ENCODE peak calls at places on chromosomes 12 and 14, in nine cellular contexts. X is left colon, S is NCI-H82, E is EL, F is hypothalamus, H is amniotic stem cell, I is iPS-NIHi11, O is activated T-helper 1 cell treated with Interleukin-2 at 50 U/mL for 16 hours, L is ELR. C is an unnamed sample.

GRCh38 chr12:27965966-27966365 is 6.6 kb downstream of the PTHLH start:
- DNase-seq in F (no peak), E (peak), O (no peak), X (no peak), L (peak), S (no peak), I (no peak), H (no peak), C (no peak)

GRCh38 chr12:103880299-103881142 is 39.5 kb upstream of the NT5DC3 start:
- DNase-seq in F (no peak), E (no peak), O (no peak), I (no peak), S (no peak), H (no peak), X (no peak), L (no peak), C (no peak)

GRCh38 chr14:87186745-87187144 is 806.2 kb downstream of the GALC start:
- DNase-seq in O (no peak), H (no peak), L (no peak), F (no peak), I (peak), S (no peak), X (no peak), E (no peak), C (no peak)

GRCh38 chr12:106078358-106079025 is 60.3 kb downstream of the NUAK1 start:
- DNase-seq in F (peak), O (no peak), X (no peak), E (peak), H (no peak), I (no peak), L (peak), S (no peak), C (no peak)

GRCh38 chr12:20194171-20194570 is 174.2 kb upstream of the PDE3A start:
- DNase-seq in E (peak), L (no peak), H (no peak), F (no peak), S (peak), I (peak), X (no peak), O (no peak), C (peak)

GRCh38 chr12:29552324-29552927 is 54.9 kb upstream of the OVCH1 start:
- DNase-seq in I (peak), E (peak), X (peak), S (peak), F (peak), L (peak), H (no peak), O (peak), C (peak)

GRCh38 chr12:114920828-114921579 is 237.0 kb upstream of the TBX3 start:
- DNase-seq in H (no peak), E (peak), F (no peak), S (no peak), L (peak), I (no peak), X (no peak), O (no peak), C (no peak)

GRCh38 chr12:57616383-57617101 is 5.3 kb downstream of the ARHGEF25 start:
- DNase-seq in F (no peak), O (no peak), I (no peak), E (peak), H (no peak), L (peak), X (no peak), S (peak), C (no peak)

GRCh38 chr14:63938198-63939005 is 85.6 kb downstream of the SYNE2 start:
- DNase-seq in E (peak), F (no peak), L (no peak), H (no peak), O (no peak), X (no peak), I (no peak), S (no peak), C (no peak)

GRCh38 chr12:119008691-119009221 is 27.4 kb downstream of the SRRM4 start:
- DNase-seq in X (no peak), O (no peak), H (no peak), S (peak), I (peak), F (no peak), E (no peak), L (no peak), C (peak)

GRCh38 chr14:61911534-61911933 is 149.3 kb downstream of the SNAPC1 start:
- DNase-seq in I (no peak), F (no peak), S (no peak), X (no peak), L (no peak), E (no peak), H (no peak), O (no peak), C (no peak)

GRCh38 chr12:92582888-92583287 is 119.9 kb upstream of the PLEKHG7 start:
- DNase-seq in E (no peak), H (no peak), S (no peak), L (no peak), O (no peak), I (no peak), F (no peak), X (no peak), C (no peak)

GRCh38 chr12:124786065-124786964 is 77.3 kb downstream of the SCARB1 start:
- DNase-seq in X (peak), O (no peak), H (peak), S (peak), F (peak), I (peak), L (peak), E (peak), C (peak)

GRCh38 chr12:86712425-86712843 is 456.2 kb upstream of the MGAT4C start:
- DNase-seq in S (no peak), X (no peak), H (peak), E (peak), I (peak), F (no peak), O (no peak), L (peak), C (no peak)

GRCh38 chr12:107564946-107565345 is 120.7 kb upstream of the PWP1 start:
- DNase-seq in F (no peak), E (no peak), S (peak), L (peak), H (no peak), X (no peak), I (peak), O (no peak), C (peak)

GRCh38 chr14:74019743-74020142 is 594 bp downstream of the BBOF1 start:
- DNase-seq in S (no peak), E (peak), X (no peak), L (peak), H (peak), F (no peak), O (no peak), I (no peak), C (no peak)

GRCh38 chr12:85029456-85029855 is 6.6 kb downstream of the TSPAN19 start:
- DNase-seq in E (peak), X (no peak), H (peak), F (no peak), S (peak), L (peak), I (peak), O (no peak), C (no peak)

GRCh38 chr12:13152281-13152680 is 44.2 kb upstream of the EMP1 start:
- DNase-seq in F (no peak), L (no peak), O (no peak), S (no peak), E (no peak), H (no peak), I (no peak), X (no peak), C (no peak)

GRCh38 chr14:59310644-59311043 is 122.2 kb downstream of the DAAM1 start:
- DNase-seq in S (no peak), X (no peak), L (no peak), I (no peak), H (no peak), O (no peak), E (no peak), F (no peak), C (no peak)

GRCh38 chr12:51887476-51888315 is at the start of gene ANKRD33:
- DNase-seq in E (no peak), X (no peak), O (no peak), S (peak), L (no peak), I (peak), H (no peak), F (no peak), C (peak)

GRCh38 chr12:115102450-115102849 is 418.5 kb upstream of the TBX3 start:
- DNase-seq in L (no peak), S (no peak), F (no peak), E (no peak), O (no peak), X (no peak), I (no peak), H (no peak), C (no peak)

GRCh38 chr12:19222566-19222965 is 93.0 kb downstream of the PLEKHA5 start:
- DNase-seq in X (no peak), H (no peak), I (no peak), E (no peak), F (no peak), S (no peak), L (no peak), O (no peak), C (no peak)

GRCh38 chr14:36553650-36554260 is 28.7 kb downstream of the NKX2-8 start:
- DNase-seq in L (peak), H (peak), X (no peak), F (peak), E (peak), O (no peak), S (peak), I (peak), C (peak)

GRCh38 chr14:92644166-92644565 is 104.3 kb downstream of the LGMN start:
- DNase-seq in I (no peak), O (no peak), F (no peak), L (peak), E (peak), S (no peak), H (peak), X (no peak), C (no peak)

GRCh38 chr12:131683266-131684014 is 27.4 kb upstream of the SFSWAP start:
- DNase-seq in X (no peak), L (no peak), F (no peak), E (no peak), S (no peak), I (no peak), O (no peak), H (no peak), C (no peak)

GRCh38 chr12:52181757-52182156 is 10.1 kb downstream of the KRT80 start:
- DNase-seq in F (no peak), S (peak), I (peak), E (peak), L (peak), O (no peak), X (no peak), H (peak), C (no peak)

C was measured in WERI-Rb-1.